ENCODE peak calls at places on chromosomes 12 and 14, in seven cellular contexts. Q is H4, U is neural crest cell, C is NCI-H446 treated with DMSO at 0.1 percent for 48 hours, B is GM04503, E is activated gamma-delta T cell treated with Interleukin-2 at 50 U/mL for 16 hours, D is substantia nigra. P is an unnamed sample.

GRCh38 chr12:8917031-8917430 is 2.7 kb downstream of the PHC1 start:
- DNase-seq in Q (no peak), U (no peak), C (no peak), B (no peak), E (no peak), D (no peak), P (no peak)

GRCh38 chr14:75343914-75344313 is 65.3 kb downstream of the FOS start:
- DNase-seq in Q (no peak), U (no peak), C (no peak), B (peak), E (no peak), D (no peak), P (no peak)

GRCh38 chr14:50030049-50030448 is 86.3 kb downstream of the VCPKMT start:
- DNase-seq in Q (no peak), U (no peak), C (no peak), B (no peak), E (no peak), D (no peak), P (no peak)

GRCh38 chr12:15852383-15852782 is 29.8 kb upstream of the STRAP start:
- DNase-seq in Q (peak), U (no peak), C (no peak), B (no peak), E (no peak), D (no peak), P (no peak)

GRCh38 chr12:115946092-115946491 is 331.4 kb downstream of the MED13L start:
- DNase-seq in Q (no peak), U (no peak), C (no peak), B (no peak), E (no peak), D (no peak), P (no peak)

GRCh38 chr14:101561145-101561896 is at the start of gene DIO3:
- DNase-seq in Q (no peak), U (peak), C (no peak), B (no peak), E (no peak), D (no peak), P (no peak)

GRCh38 chr14:95490127-95490526 is 26.3 kb downstream of the SYNE3 start:
- DNase-seq in Q (no peak), U (no peak), C (no peak), B (no peak), E (no peak), D (no peak), P (no peak)

GRCh38 chr12:47296828-47297227 is 217.1 kb upstream of the AMIGO2 start:
- DNase-seq in Q (no peak), U (no peak), C (no peak), B (no peak), E (no peak), D (no peak), P (no peak)

GRCh38 chr14:50272498-50272897 is 39.5 kb downstream of the L2HGDH start:
- DNase-seq in Q (no peak), U (no peak), C (no peak), B (no peak), E (no peak), D (no peak), P (no peak)

GRCh38 chr12:106417926-106418910 is 60.7 kb downstream of the POLR3B start:
- DNase-seq in Q (peak), U (no peak), C (no peak), B (peak), E (no peak), D (no peak), P (no peak)

GRCh38 chr12:30847259-30847658 is 79.3 kb upstream of the TSPAN11 start:
- DNase-seq in Q (peak), U (no peak), C (peak), B (no peak), E (no peak), D (no peak), P (no peak)

GRCh38 chr12:16619537-16619936 is 13.6 kb upstream of the LMO3 start:
- DNase-seq in Q (no peak), U (no peak), C (no peak), B (no peak), E (no peak), D (no peak), P (no peak)

GRCh38 chr12:40106655-40107054 is 774 bp upstream of the SLC2A13 start:
- DNase-seq in Q (no peak), U (no peak), C (no peak), B (no peak), E (no peak), D (no peak), P (no peak)

GRCh38 chr14:25044299-25044698 is 5.6 kb downstream of the STXBP6 start:
- DNase-seq in Q (no peak), U (no peak), C (no peak), B (no peak), E (no peak), D (no peak), P (no peak)

GRCh38 chr12:3242199-3242863 is 165.2 kb downstream of the TSPAN9 start:
- DNase-seq in Q (no peak), U (no peak), C (no peak), B (no peak), E (no peak), D (no peak), P (no peak)

GRCh38 chr12:123808167-123808566 is 46.1 kb downstream of the DNAH10 start:
- DNase-seq in Q (peak), U (peak), C (no peak), B (no peak), E (no peak), D (peak), P (no peak)

GRCh38 chr12:91744613-91745012 is 401.0 kb downstream of the BTG1 start:
- DNase-seq in Q (no peak), U (no peak), C (no peak), B (no peak), E (no peak), D (no peak), P (no peak)

GRCh38 chr14:53880761-53881160 is 75.9 kb downstream of the BMP4 start:
- DNase-seq in Q (no peak), U (no peak), C (no peak), B (no peak), E (no peak), D (no peak), P (no peak)

GRCh38 chr14:62213516-62213915 is 451.3 kb downstream of the SNAPC1 start:
- DNase-seq in Q (peak), U (no peak), C (no peak), B (no peak), E (no peak), D (no peak), P (no peak)

GRCh38 chr14:59123975-59124374 is 64.5 kb upstream of the DAAM1 start:
- DNase-seq in Q (peak), U (no peak), C (peak), B (no peak), E (no peak), D (no peak), P (no peak)

GRCh38 chr14:100771121-100771800 is 44.6 kb downstream of the DLK1 start:
- DNase-seq in Q (no peak), U (no peak), C (no peak), B (no peak), E (no peak), D (no peak), P (peak)

GRCh38 chr12:65867428-65867827 is 43.1 kb downstream of the HMGA2 start:
- DNase-seq in Q (no peak), U (no peak), C (no peak), B (peak), E (no peak), D (no peak), P (no peak)

P was measured in suprapubic skin.